ENCODE peak calls at places on chromosomes 7 and 10, in four cellular contexts. Q is breast epithelium, Y is A549, Z is heart left ventricle. X is an unnamed sample.

GRCh38 chr7:81333004-81333403 is 414.2 kb upstream of the SEMA3C start:
- DNase-seq in Q (no peak), Z (no peak), Y (no peak), X (no peak)

GRCh38 chr10:31074357-31075065 is 42.8 kb upstream of the ZNF438 start:
- DNase-seq in Y (no peak), Q (no peak), Z (no peak), X (no peak)

GRCh38 chr10:27865221-27865635 is 119.6 kb upstream of the MKX start:
- DNase-seq in Y (no peak), Z (no peak), Q (no peak), X (no peak)

GRCh38 chr7:151115836-151116418 is 29.7 kb downstream of the AGAP3 start:
- DNase-seq in Q (peak; percentile 93), Z (no peak), Y (no peak), X (no peak)

GRCh38 chr10:32981760-32982159 is 23.7 kb upstream of the ITGB1 start:
- DNase-seq in Z (peak; percentile 69), Q (no peak), Y (peak; percentile 92), X (no peak)

GRCh38 chr10:91798736-91799579 is 732 bp downstream of the TNKS2 start:
- DNase-seq in Q (no peak), Z (no peak), Y (peak; percentile 26), X (no peak)

GRCh38 chr7:144827581-144828139 is 8.2 kb downstream of the TPK1 start:
- DNase-seq in Q (no peak), Z (no peak), Y (no peak), X (no peak)

GRCh38 chr10:118871244-118871865 is 116.6 kb upstream of the CACUL1 start:
- DNase-seq in Q (no peak), Y (no peak), Z (no peak), X (no peak)

GRCh38 chr7:48154792-48155413 is 16.4 kb upstream of the ABCA13 start:
- DNase-seq in Q (no peak), Y (peak; percentile 66), Z (no peak), X (no peak)

GRCh38 chr7:129401228-129401967 is 32.8 kb upstream of the STRIP2 start:
- DNase-seq in Y (peak; percentile 24), Z (no peak), Q (no peak), X (no peak)

GRCh38 chr7:35253680-35254495 is at the start of gene TBX20:
- DNase-seq in Y (peak; percentile 80), Z (peak; percentile 91), Q (no peak), X (no peak)

GRCh38 chr10:84353052-84353803 is 24.8 kb downstream of the CCSER2 start:
- DNase-seq in Q (no peak), Y (no peak), Z (no peak), X (no peak)

GRCh38 chr7:139075871-139076686 is 33.4 kb downstream of the ZC3HAV1 start:
- DNase-seq in Z (no peak), Y (no peak), Q (no peak), X (no peak)

GRCh38 chr7:141072548-141073172 is 1.2 kb upstream of the TMEM178B start:
- DNase-seq in Z (peak; percentile 66), Y (peak; percentile 61), Q (no peak), X (no peak)
- H3K4me3 ChIP-seq in Z (peak overlapping the region; percentile 58), Y (peak overlapping the region; percentile 65), Q (peak overlapping the region; percentile 57), X (peak overlapping the region; percentile 47)

GRCh38 chr7:2956526-2957368 is 86.9 kb downstream of the CARD11 start:
- DNase-seq in Y (peak; percentile 76), Z (no peak), Q (peak; percentile 25), X (no peak)
- H3K27ac ChIP-seq in Y (peak overlapping the region; percentile 91), Z (no peak overlapping the region), Q (no peak overlapping the region), X (no peak overlapping the region)

GRCh38 chr10:68988530-68989316 is at the start of gene KIFBP:
- DNase-seq in Z (peak; percentile 96), Q (peak; percentile 95), Y (peak; percentile 98), X (peak; percentile 53)
- TF ChIP-seq POLR2A in Z (peak; percentile 55), Q (peak; percentile 43), Y (peak; percentile 71), X (no peak)

GRCh38 chr10:79241629-79241989 is 105.7 kb upstream of the PPIF start:
- DNase-seq in Q (no peak), Z (no peak), Y (no peak), X (no peak)
- H3K4me3 ChIP-seq in Q (no peak overlapping the region), Z (peak overlapping the region; percentile 46), Y (no peak overlapping the region), X (no peak overlapping the region)

DNA sequence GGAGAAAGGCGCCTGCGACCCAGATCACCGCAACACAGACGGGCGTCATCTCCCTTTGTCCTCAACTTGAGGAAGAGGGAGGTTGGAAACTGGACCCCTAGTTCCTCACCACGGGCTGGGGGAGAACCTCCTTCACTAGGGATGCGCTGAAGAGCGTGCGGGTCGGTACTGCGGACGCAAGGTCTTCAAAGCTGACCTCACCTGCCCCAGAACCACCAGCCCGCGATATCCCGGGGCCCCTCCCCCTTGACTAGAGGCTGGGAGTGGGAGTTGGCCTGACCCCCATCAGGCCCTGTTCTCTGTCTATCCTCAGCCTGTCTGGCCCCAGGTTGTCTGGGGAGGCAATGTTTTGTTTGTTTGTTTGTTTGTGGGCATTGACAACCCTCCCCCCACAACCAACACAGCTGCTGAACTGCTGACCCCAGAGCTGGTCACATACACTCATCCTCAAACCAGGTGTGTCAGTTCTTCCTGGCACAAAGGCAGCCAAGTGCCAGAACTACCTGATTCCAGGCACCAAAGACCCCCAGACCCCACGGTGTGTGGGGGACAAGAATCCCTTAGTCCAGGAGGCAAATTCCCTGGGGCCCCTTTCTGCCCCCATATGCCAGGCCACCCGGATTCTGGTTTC is 2.9 kb downstream of the NPM3 start:
- DNase-seq in Y (no peak), Q (no peak), Z (no peak), X (no peak)
- H3K27ac ChIP-seq in Y (peak overlapping the region; percentile 65), Q (no peak overlapping the region), Z (no peak overlapping the region), X (no peak overlapping the region)

X was measured in esophagus squamous epithelium.